ENCODE peak calls at places on chromosomes 11 and 22, in six cellular contexts. C is AG09309, F is ascending aorta, J is astrocyte, B is lower leg skin, A is prostate gland. X is an unnamed sample.

GRCh38 chr11:44637477-44637876 is 72.0 kb downstream of the CD82 start:
- DNase-seq in C (no peak), F (no peak), J (no peak), B (no peak), A (no peak), X (no peak)

GRCh38 chr22:49760630-49761571 is 66.8 kb downstream of the BRD1 start:
- DNase-seq in C (no peak), F (peak; percentile 52), J (no peak), B (no peak), A (no peak), X (no peak)

GRCh38 chr22:19357270-19358105 is 66.0 kb upstream of the CLTCL1 start:
- DNase-seq in C (no peak), F (peak; percentile 49), J (peak; percentile 9), B (peak; percentile 9), A (no peak), X (no peak)

GRCh38 chr11:62552931-62553838 is 6.6 kb upstream of the AHNAK start:
- DNase-seq in C (peak; percentile 80), F (peak; percentile 95), J (peak; percentile 96), B (peak; percentile 91), A (peak; percentile 91), X (peak; percentile 77)

GRCh38 chr22:45934659-45935341 is 42.2 kb downstream of the WNT7B start:
- DNase-seq in C (peak; percentile 68), F (no peak), J (peak; percentile 96), B (no peak), A (no peak), X (peak; percentile 76)

GRCh38 chr11:111663820-111664219 is 61.6 kb downstream of the SIK2 start:
- DNase-seq in C (no peak), F (no peak), J (peak; percentile 15), B (no peak), A (no peak), X (no peak)

GRCh38 chr11:94649925-94650623 is 82.9 kb downstream of the PIWIL4 start:
- DNase-seq in C (no peak), F (no peak), J (peak; percentile 12), B (no peak), A (no peak), X (peak; percentile 4)

GRCh38 chr11:10605941-10606381 is 37.5 kb upstream of the LYVE1 start:
- DNase-seq in C (peak; percentile 28), F (peak; percentile 88), J (peak; percentile 56), B (peak; percentile 36), A (no peak), X (peak; percentile 31)

GRCh38 chr11:125233736-125234275 is 69.3 kb downstream of the PKNOX2 start:
- DNase-seq in C (no peak), F (no peak), J (no peak), B (no peak), A (no peak), X (no peak)

GRCh38 chr22:20591660-20592310 is 84.4 kb downstream of the MED15 start:
- DNase-seq in C (no peak), F (no peak), J (no peak), B (no peak), A (peak; percentile 60), X (peak; percentile 26)

GRCh38 chr11:134854391-134854991 is 442.4 kb upstream of the B3GAT1 start:
- DNase-seq in C (no peak), F (no peak), J (no peak), B (no peak), A (no peak), X (no peak)

GRCh38 chr11:1740786-1741530 is 9.4 kb downstream of the IFITM10 start:
- DNase-seq in C (no peak), F (peak; percentile 51), J (no peak), B (no peak), A (no peak), X (no peak)

GRCh38 chr22:22710719-22711531 is 66.5 kb downstream of the GGTLC2 start:
- DNase-seq in C (no peak), F (peak; percentile 65), J (no peak), B (peak; percentile 15), A (peak; percentile 58), X (no peak)

GRCh38 chr11:72759468-72759867 is 7.3 kb upstream of the ARAP1 start:
- DNase-seq in C (no peak), F (no peak), J (peak; percentile 20), B (no peak), A (no peak), X (no peak)

GRCh38 chr11:17581732-17582053 is 34.6 kb downstream of the OTOG start:
- DNase-seq in C (no peak), F (peak; percentile 51), J (no peak), B (no peak), A (no peak), X (no peak)
- H3K4me3 ChIP-seq in C (no peak overlapping the region), F (no peak overlapping the region), J (no peak overlapping the region), B (no peak overlapping the region), A (no peak overlapping the region), X (no peak overlapping the region)

DNA sequence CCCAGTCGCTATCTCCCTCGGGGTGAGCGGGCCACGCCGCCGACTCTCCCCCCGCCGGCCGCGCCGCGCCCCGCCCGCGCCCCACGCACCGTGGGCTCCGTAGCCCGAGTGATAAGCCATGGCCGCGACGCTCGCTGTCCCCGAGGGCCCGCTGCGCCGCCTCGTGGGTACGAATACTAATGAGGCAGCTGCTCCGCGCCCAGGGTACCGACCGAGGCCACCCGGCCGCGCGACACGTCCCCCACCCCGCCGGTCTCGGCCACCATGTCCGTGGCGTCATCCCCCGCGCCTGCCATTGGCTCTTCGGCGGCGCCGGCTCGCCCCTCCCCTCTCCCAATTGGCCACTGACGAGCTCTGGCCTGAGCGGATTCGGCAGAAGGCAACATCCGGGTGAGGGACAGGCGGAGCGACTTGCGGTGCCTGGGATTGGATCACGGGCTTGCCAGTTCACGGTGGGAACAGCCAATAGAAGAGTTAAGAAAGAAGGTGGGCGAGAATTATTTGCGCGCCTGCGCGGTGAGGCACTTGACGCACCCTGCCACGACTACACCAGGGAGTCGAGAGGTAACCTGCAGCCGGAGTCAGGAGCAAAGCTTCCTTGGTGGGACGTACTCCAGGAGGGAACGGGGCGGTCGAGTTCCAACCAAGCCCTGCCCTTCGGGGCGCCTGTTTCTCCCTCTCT is at the start of gene YIF1A:
- DNase-seq in C (peak; percentile 99), F (peak; percentile 99), J (peak; percentile 99), B (peak; percentile 98), A (peak; percentile 99), X (peak; percentile 98)
- TF ChIP-seq CTCF in C (no peak), F (no peak), J (no peak), B (no peak), A (no peak), X (no peak)

GRCh38 chr11:9385288-9385902 is 943 bp downstream of the IPO7 start:
- DNase-seq in C (no peak), F (no peak), J (no peak), B (no peak), A (no peak), X (no peak)

GRCh38 chr11:9384535-9385287 is at the start of gene IPO7:
- DNase-seq in C (peak; percentile 57), F (peak; percentile 95), J (peak; percentile 82), B (peak; percentile 84), A (peak; percentile 90), X (no peak)

GRCh38 chr11:9386086-9386485 is 1.6 kb downstream of the IPO7 start:
- DNase-seq in C (no peak), F (no peak), J (no peak), B (no peak), A (no peak), X (no peak)

GRCh38 chr11:9386901-9387300 is 2.4 kb downstream of the IPO7 start:
- DNase-seq in C (no peak), F (no peak), J (no peak), B (no peak), A (no peak), X (no peak)
- H3K4me3 ChIP-seq in C (no peak overlapping the region), F (no peak overlapping the region), J (no peak overlapping the region), B (no peak overlapping the region), A (no peak overlapping the region), X (no peak overlapping the region)

DNA sequence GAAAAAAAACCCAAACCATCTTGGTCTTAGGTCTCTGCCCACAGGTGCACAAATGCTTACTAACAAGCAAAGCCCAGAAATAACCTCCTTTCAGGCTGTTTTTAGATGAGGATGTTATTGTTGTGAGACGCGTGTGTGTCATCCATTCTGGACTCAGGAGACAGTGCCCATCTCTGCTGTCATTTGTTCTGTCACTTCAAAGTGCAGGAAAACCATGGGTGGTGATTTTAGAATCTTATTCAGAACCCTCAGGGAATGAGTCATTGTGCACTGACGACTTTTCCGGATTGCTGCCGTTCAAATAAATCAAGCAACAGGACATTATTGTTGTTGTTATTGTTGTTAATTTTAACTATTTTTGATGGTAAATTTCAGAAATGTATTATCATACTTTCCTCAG is 110.3 kb downstream of the LRRC32 start:
- DNase-seq in C (no peak), F (no peak), J (no peak), B (no peak), A (no peak), X (no peak)
- TF ChIP-seq CTCF in C (no peak), F (no peak), J (no peak), B (no peak), A (no peak), X (no peak)

DNA sequence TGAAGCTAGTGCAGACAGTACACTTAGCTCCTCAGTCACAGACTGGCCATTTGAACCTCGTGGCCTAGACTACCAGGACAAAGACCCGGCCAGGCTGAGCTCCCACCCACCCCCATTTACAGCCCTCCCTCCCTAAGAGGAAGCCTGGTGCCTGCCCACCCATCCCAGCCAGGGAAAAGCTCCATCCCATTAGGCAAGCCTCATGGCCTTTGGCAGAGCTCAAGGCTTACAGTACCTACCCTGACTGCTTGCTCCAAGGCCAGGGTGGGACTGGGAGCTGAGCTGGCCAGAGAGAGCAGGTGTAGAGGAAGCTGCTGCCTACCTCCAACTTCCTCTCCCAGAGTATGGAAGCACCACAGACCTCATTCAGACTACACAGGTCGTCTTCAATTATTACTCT is 7.5 kb downstream of the PIK3IP1 start:
- DNase-seq in C (no peak), F (no peak), J (no peak), B (no peak), A (no peak), X (no peak)
- H3K4me3 ChIP-seq in C (no peak overlapping the region), F (no peak overlapping the region), J (no peak overlapping the region), B (no peak overlapping the region), A (no peak overlapping the region), X (no peak overlapping the region)

DNA sequence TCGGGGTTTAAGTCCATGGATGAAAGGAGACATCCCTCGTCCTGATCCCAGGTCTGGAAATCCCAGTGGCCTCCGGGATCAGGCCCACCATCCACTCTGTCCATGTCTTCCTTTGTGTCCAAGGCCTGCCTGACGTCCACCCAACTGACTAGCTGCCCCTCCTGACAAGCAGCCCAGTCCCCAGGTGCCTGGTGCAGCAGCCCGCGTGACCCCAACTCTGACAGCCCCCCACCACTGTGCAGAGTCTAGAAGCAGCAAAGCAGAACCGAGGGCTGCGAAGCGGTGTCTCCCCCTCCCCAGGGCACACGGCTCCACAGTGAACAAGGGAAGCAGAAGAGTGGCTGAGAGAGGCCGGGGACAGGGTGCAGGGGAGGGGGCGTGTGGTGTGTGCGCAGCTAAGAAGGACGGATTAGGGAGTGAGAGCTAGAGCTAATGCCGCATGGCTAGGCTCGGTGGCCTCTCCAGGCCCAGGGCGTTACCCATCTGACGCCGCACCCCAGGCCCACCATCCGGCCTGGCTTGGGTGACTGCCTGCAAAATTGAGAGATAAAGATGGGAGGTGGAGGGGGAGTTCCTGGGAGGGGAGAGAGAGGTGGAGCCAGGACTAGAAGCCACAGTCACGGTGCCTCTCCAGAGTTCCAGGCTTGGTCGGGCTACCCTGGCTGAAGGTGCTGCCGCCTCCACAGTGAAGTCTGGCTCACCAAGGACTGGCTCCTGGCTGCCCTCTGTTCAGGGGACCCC is 16.6 kb upstream of the BAIAP2L2 start:
- DNase-seq in C (no peak), F (no peak), J (no peak), B (no peak), A (no peak), X (no peak)
- TF ChIP-seq CTCF in C (no peak), F (no peak), J (no peak), B (no peak), A (no peak), X (no peak)

X was measured in AG04449.